ENCODE peak calls at places on chromosomes 2 and 18, in four cellular contexts. One of them, this sample, is unnamed.
A peak's percentile ranks its signal among the peaks of the same experiment; 100 is the strongest.

GRCh38 chr2:75560022-75560767 is 544 bp downstream of the EVA1A start:
- DNase-seq in transverse colon: no peak
- DNase-seq in upper lobe of left lung: peak; percentile 63
- DNase-seq in sigmoid colon: no peak
- DNase-seq in this sample: peak; percentile 16

GRCh38 chr2:10489842-10490555 is 41.9 kb upstream of the ODC1 start:
- DNase-seq in transverse colon: no peak
- DNase-seq in upper lobe of left lung: no peak
- DNase-seq in sigmoid colon: peak; percentile 12
- DNase-seq in this sample: no peak

GRCh38 chr2:795245-796041 is 118.2 kb upstream of the TMEM18 start:
- DNase-seq in transverse colon: no peak
- DNase-seq in upper lobe of left lung: no peak
- DNase-seq in sigmoid colon: no peak
- DNase-seq in this sample: no peak

GRCh38 chr18:48924621-48925601 is 25.9 kb downstream of the SMAD7 start:
- DNase-seq in transverse colon: no peak
- DNase-seq in sigmoid colon: no peak
- DNase-seq in upper lobe of left lung: no peak
- DNase-seq in this sample: no peak

GRCh38 chr2:120938132-120938771 is 202.6 kb downstream of the GLI2 start:
- DNase-seq in upper lobe of left lung: no peak
- DNase-seq in transverse colon: no peak
- DNase-seq in sigmoid colon: no peak
- DNase-seq in this sample: no peak

GRCh38 chr2:124241-124880 is 78.1 kb upstream of the FAM110C start:
- DNase-seq in upper lobe of left lung: no peak
- DNase-seq in sigmoid colon: no peak
- DNase-seq in transverse colon: no peak
- DNase-seq in this sample: no peak

GRCh38 chr18:43590182-43590903 is 313.1 kb upstream of the SYT4 start:
- DNase-seq in transverse colon: no peak
- DNase-seq in sigmoid colon: no peak
- DNase-seq in upper lobe of left lung: peak; percentile 71
- DNase-seq in this sample: no peak

GRCh38 chr2:38697116-38697840 is 31.4 kb downstream of the GALM start:
- DNase-seq in upper lobe of left lung: no peak
- DNase-seq in sigmoid colon: no peak
- DNase-seq in transverse colon: peak; percentile 21
- DNase-seq in this sample: peak; percentile 44

GRCh38 chr2:21772624-21773023 is 648.9 kb downstream of the TDRD15 start:
- DNase-seq in upper lobe of left lung: no peak
- DNase-seq in transverse colon: no peak
- DNase-seq in sigmoid colon: no peak
- DNase-seq in this sample: no peak

GRCh38 chr2:46097714-46098480 is 199.3 kb upstream of the EPAS1 start:
- DNase-seq in transverse colon: peak; percentile 76
- DNase-seq in upper lobe of left lung: no peak
- DNase-seq in sigmoid colon: peak; percentile 90
- DNase-seq in this sample: peak; percentile 66

GRCh38 chr2:160977376-160977775 is 182.9 kb upstream of the TANK start:
- DNase-seq in sigmoid colon: no peak
- DNase-seq in upper lobe of left lung: no peak
- DNase-seq in transverse colon: no peak
- DNase-seq in this sample: no peak

GRCh38 chr2:74119324-74119723 is 28.4 kb downstream of the BOLA3 start:
- DNase-seq in sigmoid colon: no peak
- DNase-seq in transverse colon: no peak
- DNase-seq in upper lobe of left lung: no peak
- DNase-seq in this sample: no peak

GRCh38 chr2:72825271-72826155 is at the start of gene EXOC6B:
- DNase-seq in upper lobe of left lung: peak; percentile 98
- DNase-seq in sigmoid colon: peak; percentile 93
- DNase-seq in transverse colon: peak; percentile 95
- DNase-seq in this sample: peak; percentile 90

GRCh38 chr2:226802573-226802972 is 3.0 kb upstream of the IRS1 start:
- DNase-seq in transverse colon: no peak
- DNase-seq in sigmoid colon: no peak
- DNase-seq in upper lobe of left lung: no peak
- DNase-seq in this sample: peak; percentile 44

GRCh38 chr2:154226931-154227330 is 355.2 kb downstream of the GALNT13 start:
- DNase-seq in sigmoid colon: no peak
- DNase-seq in upper lobe of left lung: no peak
- DNase-seq in transverse colon: no peak
- DNase-seq in this sample: no peak

GRCh38 chr2:216490061-216490460 is 8.6 kb upstream of the RPL37A start:
- DNase-seq in sigmoid colon: no peak
- DNase-seq in upper lobe of left lung: no peak
- DNase-seq in transverse colon: no peak
- DNase-seq in this sample: no peak

GRCh38 chr18:77650799-77651385 is 401.2 kb downstream of the GALR1 start:
- DNase-seq in transverse colon: peak; percentile 73
- DNase-seq in sigmoid colon: peak; percentile 87
- DNase-seq in upper lobe of left lung: peak; percentile 94
- DNase-seq in this sample: peak; percentile 27

GRCh38 chr2:15689654-15690053 is 98.0 kb downstream of the DDX1 start:
- DNase-seq in transverse colon: no peak
- DNase-seq in upper lobe of left lung: no peak
- DNase-seq in sigmoid colon: no peak
- DNase-seq in this sample: no peak

GRCh38 chr2:185787530-185788145 is 49.0 kb downstream of the FSIP2 start:
- DNase-seq in transverse colon: no peak
- DNase-seq in sigmoid colon: no peak
- DNase-seq in upper lobe of left lung: no peak
- DNase-seq in this sample: no peak

GRCh38 chr2:85949280-85949679 is 60.5 kb upstream of the ST3GAL5 start:
- DNase-seq in sigmoid colon: no peak
- DNase-seq in transverse colon: no peak
- DNase-seq in upper lobe of left lung: no peak
- DNase-seq in this sample: no peak

GRCh38 chr2:160390544-160391258 is 102.9 kb downstream of the RBMS1 start:
- DNase-seq in transverse colon: no peak
- DNase-seq in upper lobe of left lung: no peak
- DNase-seq in sigmoid colon: no peak
- DNase-seq in this sample: no peak

GRCh38 chr2:96143231-96143847 is 1.9 kb downstream of the DUSP2 start:
- DNase-seq in upper lobe of left lung: no peak
- DNase-seq in sigmoid colon: peak; percentile 56
- DNase-seq in transverse colon: no peak
- DNase-seq in this sample: no peak

GRCh38 chr2:12469053-12469625 is 247.6 kb upstream of the TRIB2 start:
- DNase-seq in sigmoid colon: no peak
- DNase-seq in transverse colon: no peak
- DNase-seq in upper lobe of left lung: no peak
- DNase-seq in this sample: no peak

GRCh38 chr2:25324905-25325592 is 16.7 kb downstream of the DNMT3A start:
- DNase-seq in upper lobe of left lung: no peak
- DNase-seq in sigmoid colon: peak; percentile 85
- DNase-seq in transverse colon: no peak
- DNase-seq in this sample: no peak

GRCh38 chr2:138724765-138725459 is 55.3 kb downstream of the NXPH2 start:
- DNase-seq in sigmoid colon: no peak
- DNase-seq in transverse colon: no peak
- DNase-seq in upper lobe of left lung: no peak
- DNase-seq in this sample: no peak

GRCh38 chr2:228094377-228094921 is 87.0 kb downstream of the SPHKAP start:
- DNase-seq in upper lobe of left lung: no peak
- DNase-seq in transverse colon: no peak
- DNase-seq in sigmoid colon: no peak
- DNase-seq in this sample: no peak

GRCh38 chr18:8468911-8469310 is 140.3 kb upstream of the RAB12 start:
- DNase-seq in sigmoid colon: no peak
- DNase-seq in upper lobe of left lung: no peak
- DNase-seq in transverse colon: no peak
- DNase-seq in this sample: no peak

GRCh38 chr2:60780741-60781140 is 24.7 kb downstream of the PAPOLG start:
- DNase-seq in transverse colon: no peak
- DNase-seq in upper lobe of left lung: no peak
- DNase-seq in sigmoid colon: no peak
- DNase-seq in this sample: no peak

GRCh38 chr2:197515277-197515797 is 529 bp upstream of the MOB4 start:
- DNase-seq in upper lobe of left lung: no peak
- DNase-seq in transverse colon: no peak
- DNase-seq in sigmoid colon: no peak
- DNase-seq in this sample: no peak

GRCh38 chr2:170073288-170073687 is 104.7 kb upstream of the MYO3B start:
- DNase-seq in sigmoid colon: peak; percentile 71
- DNase-seq in transverse colon: peak; percentile 16
- DNase-seq in upper lobe of left lung: no peak
- DNase-seq in this sample: peak; percentile 80

GRCh38 chr18:47968006-47968676 is 37.7 kb upstream of the SMAD2 start:
- DNase-seq in upper lobe of left lung: no peak
- DNase-seq in transverse colon: no peak
- DNase-seq in sigmoid colon: no peak
- DNase-seq in this sample: no peak

GRCh38 chr2:134402385-134402784 is 148.5 kb downstream of the MGAT5 start:
- DNase-seq in sigmoid colon: peak; percentile 76
- DNase-seq in upper lobe of left lung: no peak
- DNase-seq in transverse colon: no peak
- DNase-seq in this sample: no peak

GRCh38 chr2:43569921-43570320 is 25.9 kb downstream of the THADA start:
- DNase-seq in sigmoid colon: no peak
- DNase-seq in transverse colon: no peak
- DNase-seq in upper lobe of left lung: no peak
- DNase-seq in this sample: no peak

GRCh38 chr18:69941183-69941582 is 6.5 kb downstream of the CD226 start:
- DNase-seq in transverse colon: no peak
- DNase-seq in sigmoid colon: no peak
- DNase-seq in upper lobe of left lung: no peak
- DNase-seq in this sample: no peak

GRCh38 chr2:202718614-202719013 is 83.8 kb downstream of the FAM117B start:
- DNase-seq in transverse colon: no peak
- DNase-seq in upper lobe of left lung: no peak
- DNase-seq in sigmoid colon: no peak
- DNase-seq in this sample: no peak

GRCh38 chr18:3151379-3152264 is 68.1 kb downstream of the MYOM1 start:
- DNase-seq in transverse colon: no peak
- DNase-seq in sigmoid colon: no peak
- DNase-seq in upper lobe of left lung: no peak
- DNase-seq in this sample: no peak

GRCh38 chr2:20618886-20619521 is 31.9 kb downstream of the HS1BP3 start:
- DNase-seq in sigmoid colon: peak; percentile 70
- DNase-seq in transverse colon: peak; percentile 7
- DNase-seq in upper lobe of left lung: peak; percentile 62
- DNase-seq in this sample: no peak

GRCh38 chr2:201852462-201852861 is 46.1 kb downstream of the CDK15 start:
- DNase-seq in sigmoid colon: no peak
- DNase-seq in transverse colon: no peak
- DNase-seq in upper lobe of left lung: no peak
- DNase-seq in this sample: no peak

GRCh38 chr2:232539298-232540231 is at the start of gene CHRNG:
- DNase-seq in transverse colon: no peak
- DNase-seq in upper lobe of left lung: peak; percentile 65
- DNase-seq in sigmoid colon: peak; percentile 51
- DNase-seq in this sample: no peak
- TF ChIP-seq POLR2A in transverse colon: no peak
- TF ChIP-seq POLR2A in upper lobe of left lung: no peak
- TF ChIP-seq POLR2A in sigmoid colon: no peak
- TF ChIP-seq POLR2A in this sample: no peak

GRCh38 chr2:184597996-184598312 is 375 bp upstream of the ZNF804A start:
- DNase-seq in transverse colon: peak; percentile 6
- DNase-seq in upper lobe of left lung: no peak
- DNase-seq in sigmoid colon: no peak
- DNase-seq in this sample: no peak
- TF ChIP-seq POLR2A in transverse colon: no peak
- TF ChIP-seq POLR2A in upper lobe of left lung: no peak
- TF ChIP-seq POLR2A in sigmoid colon: no peak
- TF ChIP-seq POLR2A in this sample: no peak

GRCh38 chr2:191970867-191971266 is 124.0 kb upstream of the CAVIN2 start:
- DNase-seq in upper lobe of left lung: no peak
- DNase-seq in transverse colon: no peak
- DNase-seq in sigmoid colon: no peak
- DNase-seq in this sample: no peak

GRCh38 chr2:191974676-191975075 is 127.8 kb upstream of the CAVIN2 start:
- DNase-seq in sigmoid colon: no peak
- DNase-seq in upper lobe of left lung: no peak
- DNase-seq in transverse colon: no peak
- DNase-seq in this sample: no peak

GRCh38 chr2:191979221-191979730 is 132.4 kb upstream of the CAVIN2 start:
- DNase-seq in upper lobe of left lung: no peak
- DNase-seq in transverse colon: no peak
- DNase-seq in sigmoid colon: no peak
- DNase-seq in this sample: no peak

GRCh38 chr2:191977754-191978153 is 130.9 kb upstream of the CAVIN2 start:
- DNase-seq in sigmoid colon: no peak
- DNase-seq in upper lobe of left lung: no peak
- DNase-seq in transverse colon: no peak
- DNase-seq in this sample: no peak

GRCh38 chr2:191976436-191976835 is 129.5 kb upstream of the CAVIN2 start:
- DNase-seq in upper lobe of left lung: no peak
- DNase-seq in sigmoid colon: no peak
- DNase-seq in transverse colon: no peak
- DNase-seq in this sample: no peak
- TF ChIP-seq POLR2A in upper lobe of left lung: no peak
- TF ChIP-seq POLR2A in sigmoid colon: no peak
- TF ChIP-seq POLR2A in transverse colon: no peak
- TF ChIP-seq POLR2A in this sample: no peak

GRCh38 chr2:26694001-26694400 is 1.5 kb downstream of the KCNK3 start:
- DNase-seq in transverse colon: no peak
- DNase-seq in sigmoid colon: no peak
- DNase-seq in upper lobe of left lung: no peak
- DNase-seq in this sample: no peak

GRCh38 chr2:26693287-26693849 is 846 bp downstream of the KCNK3 start:
- DNase-seq in upper lobe of left lung: no peak
- DNase-seq in transverse colon: no peak
- DNase-seq in sigmoid colon: no peak
- DNase-seq in this sample: no peak

GRCh38 chr2:26696352-26696816 is 3.9 kb downstream of the KCNK3 start:
- DNase-seq in upper lobe of left lung: no peak
- DNase-seq in transverse colon: no peak
- DNase-seq in sigmoid colon: no peak
- DNase-seq in this sample: no peak

GRCh38 chr2:26700078-26700477 is 7.6 kb downstream of the KCNK3 start:
- DNase-seq in upper lobe of left lung: no peak
- DNase-seq in transverse colon: no peak
- DNase-seq in sigmoid colon: no peak
- DNase-seq in this sample: no peak

DNA sequence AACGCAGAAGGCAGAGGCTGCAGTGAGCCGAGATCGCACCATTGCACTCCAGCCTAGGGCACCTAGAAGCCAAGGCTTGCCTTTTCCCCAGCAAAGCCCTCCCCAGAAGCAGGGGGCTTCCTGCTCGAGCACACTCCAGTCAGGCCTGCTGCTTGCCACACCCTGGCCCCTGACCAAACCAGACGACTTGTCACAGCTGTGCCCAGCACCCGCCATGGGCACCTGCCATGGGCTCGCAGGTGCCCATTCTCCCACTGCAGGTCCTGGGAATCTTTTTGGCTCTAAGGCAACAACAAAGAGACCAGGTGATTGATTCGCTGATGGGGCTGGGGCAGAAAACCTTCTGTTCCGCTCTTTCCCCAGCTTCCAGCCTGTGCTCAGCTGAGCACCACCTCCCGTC is 4.9 kb downstream of the KCNK3 start:
- DNase-seq in sigmoid colon: no peak
- DNase-seq in upper lobe of left lung: no peak
- DNase-seq in transverse colon: no peak
- DNase-seq in this sample: no peak
- TF ChIP-seq POLR2A in sigmoid colon: no peak
- TF ChIP-seq POLR2A in upper lobe of left lung: no peak
- TF ChIP-seq POLR2A in transverse colon: no peak
- TF ChIP-seq POLR2A in this sample: no peak

GRCh38 chr2:168732506-168732905 is 69.9 kb upstream of the NOSTRIN start:
- DNase-seq in upper lobe of left lung: no peak
- DNase-seq in sigmoid colon: no peak
- DNase-seq in transverse colon: no peak
- DNase-seq in this sample: no peak
- TF ChIP-seq POLR2A in upper lobe of left lung: no peak
- TF ChIP-seq POLR2A in sigmoid colon: no peak
- TF ChIP-seq POLR2A in transverse colon: no peak
- TF ChIP-seq POLR2A in this sample: no peak